ENCODE peak calls at places on chromosome X, in eight cellular contexts. One of them, this sample, is unnamed.

GRCh38 chrX:48511561-48511960 is 2.8 kb downstream of the PORCN start:
- DNase-seq in nephron progenitor cell: no peak
- DNase-seq in stimulated activated CD4-positive, alpha-beta T cell treated with anti-CD3 and anti-CD28 coated beads, Interleukin-4, amount 100 ng/mL, for 48 hours: no peak
- DNase-seq in omental fat pad: no peak
- DNase-seq in aorta: no peak
- DNase-seq in NCI-H2081: no peak
- DNase-seq in M059J: peak; percentile 52
- DNase-seq in NCI-H2029 treated with DMSO at 0.1 percent for 48 hours: no peak
- DNase-seq in this sample: no peak

GRCh38 chrX:119698835-119699234 is 5.9 kb upstream of the SEPTIN6 start:
- DNase-seq in nephron progenitor cell: peak; percentile 26
- DNase-seq in aorta: no peak
- DNase-seq in NCI-H2029 treated with DMSO at 0.1 percent for 48 hours: no peak
- DNase-seq in M059J: peak; percentile 73
- DNase-seq in NCI-H2081: peak; percentile 47
- DNase-seq in stimulated activated CD4-positive, alpha-beta T cell treated with anti-CD3 and anti-CD28 coated beads, Interleukin-4, amount 100 ng/mL, for 48 hours: no peak
- DNase-seq in omental fat pad: no peak
- DNase-seq in this sample: no peak

GRCh38 chrX:119481218-119481875 is 13.1 kb downstream of the SLC25A5 start:
- DNase-seq in nephron progenitor cell: no peak
- DNase-seq in NCI-H2029 treated with DMSO at 0.1 percent for 48 hours: peak; percentile 8
- DNase-seq in M059J: no peak
- DNase-seq in stimulated activated CD4-positive, alpha-beta T cell treated with anti-CD3 and anti-CD28 coated beads, Interleukin-4, amount 100 ng/mL, for 48 hours: no peak
- DNase-seq in aorta: no peak
- DNase-seq in omental fat pad: no peak
- DNase-seq in NCI-H2081: no peak
- DNase-seq in this sample: no peak

GRCh38 chrX:112841114-112841819 is 636 bp upstream of the AMOT start:
- DNase-seq in M059J: peak; percentile 88
- DNase-seq in NCI-H2029 treated with DMSO at 0.1 percent for 48 hours: peak; percentile 7
- DNase-seq in omental fat pad: peak; percentile 55
- DNase-seq in stimulated activated CD4-positive, alpha-beta T cell treated with anti-CD3 and anti-CD28 coated beads, Interleukin-4, amount 100 ng/mL, for 48 hours: peak; percentile 63
- DNase-seq in NCI-H2081: peak; percentile 93
- DNase-seq in aorta: peak; percentile 89
- DNase-seq in nephron progenitor cell: peak; percentile 88
- DNase-seq in this sample: peak; percentile 81

GRCh38 chrX:101931104-101931493 is 728 bp downstream of the ZMAT1 start:
- DNase-seq in aorta: no peak
- DNase-seq in M059J: no peak
- DNase-seq in omental fat pad: no peak
- DNase-seq in NCI-H2029 treated with DMSO at 0.1 percent for 48 hours: no peak
- DNase-seq in NCI-H2081: no peak
- DNase-seq in stimulated activated CD4-positive, alpha-beta T cell treated with anti-CD3 and anti-CD28 coated beads, Interleukin-4, amount 100 ng/mL, for 48 hours: no peak
- DNase-seq in nephron progenitor cell: no peak
- DNase-seq in this sample: no peak

GRCh38 chrX:45771114-45771513 is 570.4 kb upstream of the DIPK2B start:
- DNase-seq in aorta: peak; percentile 54
- DNase-seq in NCI-H2029 treated with DMSO at 0.1 percent for 48 hours: no peak
- DNase-seq in M059J: peak; percentile 98
- DNase-seq in omental fat pad: no peak
- DNase-seq in stimulated activated CD4-positive, alpha-beta T cell treated with anti-CD3 and anti-CD28 coated beads, Interleukin-4, amount 100 ng/mL, for 48 hours: no peak
- DNase-seq in NCI-H2081: no peak
- DNase-seq in nephron progenitor cell: no peak
- DNase-seq in this sample: no peak

GRCh38 chrX:42739258-42739657 is 38.7 kb downstream of the PPP1R2C start:
- DNase-seq in stimulated activated CD4-positive, alpha-beta T cell treated with anti-CD3 and anti-CD28 coated beads, Interleukin-4, amount 100 ng/mL, for 48 hours: no peak
- DNase-seq in NCI-H2081: no peak
- DNase-seq in aorta: no peak
- DNase-seq in M059J: peak; percentile 70
- DNase-seq in nephron progenitor cell: no peak
- DNase-seq in omental fat pad: no peak
- DNase-seq in NCI-H2029 treated with DMSO at 0.1 percent for 48 hours: no peak
- DNase-seq in this sample: no peak

GRCh38 chrX:2638279-2638678 is 52.8 kb upstream of the CD99 start:
- DNase-seq in stimulated activated CD4-positive, alpha-beta T cell treated with anti-CD3 and anti-CD28 coated beads, Interleukin-4, amount 100 ng/mL, for 48 hours: no peak
- DNase-seq in nephron progenitor cell: no peak
- DNase-seq in M059J: no peak
- DNase-seq in NCI-H2081: no peak
- DNase-seq in aorta: no peak
- DNase-seq in NCI-H2029 treated with DMSO at 0.1 percent for 48 hours: no peak
- DNase-seq in omental fat pad: no peak
- DNase-seq in this sample: no peak

GRCh38 chrX:129738466-129739308 is at the start of gene XPNPEP2:
- DNase-seq in aorta: no peak
- DNase-seq in M059J: no peak
- DNase-seq in nephron progenitor cell: no peak
- DNase-seq in stimulated activated CD4-positive, alpha-beta T cell treated with anti-CD3 and anti-CD28 coated beads, Interleukin-4, amount 100 ng/mL, for 48 hours: no peak
- DNase-seq in NCI-H2081: no peak
- DNase-seq in NCI-H2029 treated with DMSO at 0.1 percent for 48 hours: no peak
- DNase-seq in omental fat pad: no peak
- DNase-seq in this sample: no peak

GRCh38 chrX:56978172-56978571 is 17.2 kb downstream of the SPIN3 start:
- DNase-seq in nephron progenitor cell: peak; percentile 6
- DNase-seq in NCI-H2029 treated with DMSO at 0.1 percent for 48 hours: peak; percentile 15
- DNase-seq in stimulated activated CD4-positive, alpha-beta T cell treated with anti-CD3 and anti-CD28 coated beads, Interleukin-4, amount 100 ng/mL, for 48 hours: peak; percentile 7
- DNase-seq in omental fat pad: no peak
- DNase-seq in NCI-H2081: peak; percentile 43
- DNase-seq in aorta: no peak
- DNase-seq in M059J: peak; percentile 66
- DNase-seq in this sample: peak; percentile 43

GRCh38 chrX:32084757-32085156 is 1012.9 kb upstream of the FTHL17 start:
- DNase-seq in M059J: no peak
- DNase-seq in NCI-H2029 treated with DMSO at 0.1 percent for 48 hours: no peak
- DNase-seq in nephron progenitor cell: no peak
- DNase-seq in omental fat pad: no peak
- DNase-seq in NCI-H2081: no peak
- DNase-seq in aorta: no peak
- DNase-seq in stimulated activated CD4-positive, alpha-beta T cell treated with anti-CD3 and anti-CD28 coated beads, Interleukin-4, amount 100 ng/mL, for 48 hours: no peak
- DNase-seq in this sample: no peak

GRCh38 chrX:53184836-53185235 is 40.2 kb downstream of the KDM5C start:
- DNase-seq in NCI-H2029 treated with DMSO at 0.1 percent for 48 hours: no peak
- DNase-seq in omental fat pad: no peak
- DNase-seq in M059J: peak; percentile 47
- DNase-seq in NCI-H2081: no peak
- DNase-seq in aorta: no peak
- DNase-seq in stimulated activated CD4-positive, alpha-beta T cell treated with anti-CD3 and anti-CD28 coated beads, Interleukin-4, amount 100 ng/mL, for 48 hours: no peak
- DNase-seq in nephron progenitor cell: no peak
- DNase-seq in this sample: no peak

GRCh38 chrX:155967653-155968052 is 29.8 kb upstream of the IL9R start:
- DNase-seq in M059J: no peak
- DNase-seq in stimulated activated CD4-positive, alpha-beta T cell treated with anti-CD3 and anti-CD28 coated beads, Interleukin-4, amount 100 ng/mL, for 48 hours: no peak
- DNase-seq in aorta: no peak
- DNase-seq in omental fat pad: no peak
- DNase-seq in nephron progenitor cell: no peak
- DNase-seq in NCI-H2081: no peak
- DNase-seq in NCI-H2029 treated with DMSO at 0.1 percent for 48 hours: no peak
- DNase-seq in this sample: no peak

GRCh38 chrX:118724775-118725174 is 2.6 kb upstream of the IL13RA1 start:
- DNase-seq in aorta: no peak
- DNase-seq in nephron progenitor cell: no peak
- DNase-seq in stimulated activated CD4-positive, alpha-beta T cell treated with anti-CD3 and anti-CD28 coated beads, Interleukin-4, amount 100 ng/mL, for 48 hours: no peak
- DNase-seq in NCI-H2029 treated with DMSO at 0.1 percent for 48 hours: no peak
- DNase-seq in M059J: peak; percentile 39
- DNase-seq in NCI-H2081: no peak
- DNase-seq in omental fat pad: no peak
- DNase-seq in this sample: no peak

GRCh38 chrX:68180501-68181061 is 252.7 kb downstream of the OPHN1 start:
- DNase-seq in aorta: no peak
- DNase-seq in M059J: no peak
- DNase-seq in stimulated activated CD4-positive, alpha-beta T cell treated with anti-CD3 and anti-CD28 coated beads, Interleukin-4, amount 100 ng/mL, for 48 hours: no peak
- DNase-seq in NCI-H2029 treated with DMSO at 0.1 percent for 48 hours: no peak
- DNase-seq in NCI-H2081: no peak
- DNase-seq in nephron progenitor cell: no peak
- DNase-seq in omental fat pad: no peak
- DNase-seq in this sample: no peak

GRCh38 chrX:38701073-38701472 is 100.2 kb upstream of the MID1IP1 start:
- DNase-seq in stimulated activated CD4-positive, alpha-beta T cell treated with anti-CD3 and anti-CD28 coated beads, Interleukin-4, amount 100 ng/mL, for 48 hours: no peak
- DNase-seq in NCI-H2029 treated with DMSO at 0.1 percent for 48 hours: no peak
- DNase-seq in omental fat pad: no peak
- DNase-seq in M059J: no peak
- DNase-seq in nephron progenitor cell: no peak
- DNase-seq in NCI-H2081: no peak
- DNase-seq in aorta: no peak
- DNase-seq in this sample: no peak

GRCh38 chrX:48883729-48884128 is 13.8 kb downstream of the TIMM17B start:
- DNase-seq in aorta: no peak
- DNase-seq in omental fat pad: no peak
- DNase-seq in NCI-H2081: no peak
- DNase-seq in NCI-H2029 treated with DMSO at 0.1 percent for 48 hours: no peak
- DNase-seq in M059J: no peak
- DNase-seq in nephron progenitor cell: no peak
- DNase-seq in stimulated activated CD4-positive, alpha-beta T cell treated with anti-CD3 and anti-CD28 coated beads, Interleukin-4, amount 100 ng/mL, for 48 hours: no peak
- DNase-seq in this sample: no peak

GRCh38 chrX:8139713-8140112 is 31.4 kb downstream of the VCX2 start:
- DNase-seq in M059J: no peak
- DNase-seq in omental fat pad: no peak
- DNase-seq in nephron progenitor cell: no peak
- DNase-seq in aorta: no peak
- DNase-seq in NCI-H2081: no peak
- DNase-seq in NCI-H2029 treated with DMSO at 0.1 percent for 48 hours: no peak
- DNase-seq in stimulated activated CD4-positive, alpha-beta T cell treated with anti-CD3 and anti-CD28 coated beads, Interleukin-4, amount 100 ng/mL, for 48 hours: no peak
- DNase-seq in this sample: no peak

GRCh38 chrX:44428989-44429627 is 85.6 kb upstream of the EFHC2 start:
- DNase-seq in M059J: peak; percentile 36
- DNase-seq in stimulated activated CD4-positive, alpha-beta T cell treated with anti-CD3 and anti-CD28 coated beads, Interleukin-4, amount 100 ng/mL, for 48 hours: no peak
- DNase-seq in aorta: no peak
- DNase-seq in NCI-H2081: no peak
- DNase-seq in omental fat pad: no peak
- DNase-seq in NCI-H2029 treated with DMSO at 0.1 percent for 48 hours: no peak
- DNase-seq in nephron progenitor cell: no peak
- DNase-seq in this sample: no peak

GRCh38 chrX:17748684-17749083 is 11.4 kb downstream of the SCML1 start:
- DNase-seq in omental fat pad: no peak
- DNase-seq in stimulated activated CD4-positive, alpha-beta T cell treated with anti-CD3 and anti-CD28 coated beads, Interleukin-4, amount 100 ng/mL, for 48 hours: no peak
- DNase-seq in aorta: no peak
- DNase-seq in NCI-H2029 treated with DMSO at 0.1 percent for 48 hours: no peak
- DNase-seq in nephron progenitor cell: no peak
- DNase-seq in M059J: no peak
- DNase-seq in NCI-H2081: no peak
- DNase-seq in this sample: no peak